ENCODE peak calls at places on chromosomes 6 and 20, in seven cellular contexts. One of them, this sample, is unnamed.

GRCh38 chr6:27847706-27848105 is 64.5 kb downstream of the OR2B2 start:
- DNase-seq in HFF-Myc: no peak
- DNase-seq in HFFc6: peak
- DNase-seq in body of pancreas: no peak
- DNase-seq in ovary: no peak
- DNase-seq in BE2C: no peak
- DNase-seq in lower lobe of right lung: no peak
- DNase-seq in this sample: no peak

GRCh38 chr6:31057426-31058003 is 47.2 kb downstream of the MUC22 start:
- DNase-seq in BE2C: no peak
- DNase-seq in body of pancreas: peak
- DNase-seq in HFF-Myc: no peak
- DNase-seq in ovary: no peak
- DNase-seq in lower lobe of right lung: no peak
- DNase-seq in HFFc6: peak
- DNase-seq in this sample: no peak

GRCh38 chr6:39753745-39754084 is 28.5 kb upstream of the KIF6 start:
- DNase-seq in ovary: peak
- DNase-seq in HFFc6: no peak
- DNase-seq in body of pancreas: no peak
- DNase-seq in HFF-Myc: no peak
- DNase-seq in BE2C: no peak
- DNase-seq in lower lobe of right lung: no peak
- DNase-seq in this sample: no peak

GRCh38 chr6:7215140-7215539 is 97.9 kb downstream of the SSR1 start:
- DNase-seq in HFF-Myc: no peak
- DNase-seq in BE2C: no peak
- DNase-seq in lower lobe of right lung: no peak
- DNase-seq in ovary: no peak
- DNase-seq in body of pancreas: no peak
- DNase-seq in HFFc6: peak
- DNase-seq in this sample: no peak

GRCh38 chr6:30882764-30883475 is 1.4 kb upstream of the DDR1 start:
- DNase-seq in BE2C: no peak
- DNase-seq in HFF-Myc: no peak
- DNase-seq in body of pancreas: peak
- DNase-seq in lower lobe of right lung: peak
- DNase-seq in HFFc6: no peak
- DNase-seq in ovary: peak
- DNase-seq in this sample: peak

GRCh38 chr6:137745321-137745720 is 121.7 kb upstream of the TNFAIP3 start:
- DNase-seq in HFFc6: no peak
- DNase-seq in HFF-Myc: no peak
- DNase-seq in ovary: no peak
- DNase-seq in body of pancreas: no peak
- DNase-seq in lower lobe of right lung: no peak
- DNase-seq in BE2C: no peak
- DNase-seq in this sample: no peak

GRCh38 chr6:118565317-118565960 is 17.3 kb downstream of the PLN start:
- DNase-seq in ovary: no peak
- DNase-seq in body of pancreas: no peak
- DNase-seq in BE2C: no peak
- DNase-seq in HFF-Myc: no peak
- DNase-seq in HFFc6: no peak
- DNase-seq in lower lobe of right lung: no peak
- DNase-seq in this sample: peak

GRCh38 chr6:108106261-108106660 is 31.7 kb upstream of the OSTM1 start:
- DNase-seq in ovary: no peak
- DNase-seq in body of pancreas: no peak
- DNase-seq in BE2C: no peak
- DNase-seq in lower lobe of right lung: no peak
- DNase-seq in HFF-Myc: no peak
- DNase-seq in HFFc6: no peak
- DNase-seq in this sample: no peak

GRCh38 chr6:112443666-112444065 is 96.5 kb downstream of the RFPL4B start:
- DNase-seq in HFF-Myc: peak
- DNase-seq in ovary: peak
- DNase-seq in HFFc6: peak
- DNase-seq in BE2C: no peak
- DNase-seq in body of pancreas: peak
- DNase-seq in lower lobe of right lung: no peak
- DNase-seq in this sample: no peak

GRCh38 chr6:32086661-32087573 is 22.2 kb downstream of the TNXB start:
- DNase-seq in HFF-Myc: peak
- DNase-seq in lower lobe of right lung: no peak
- DNase-seq in HFFc6: peak
- DNase-seq in BE2C: no peak
- DNase-seq in ovary: peak
- DNase-seq in body of pancreas: no peak
- DNase-seq in this sample: peak

GRCh38 chr20:63182946-63183415 is 33.0 kb downstream of the YTHDF1 start:
- DNase-seq in HFFc6: no peak
- DNase-seq in ovary: no peak
- DNase-seq in lower lobe of right lung: no peak
- DNase-seq in body of pancreas: no peak
- DNase-seq in BE2C: no peak
- DNase-seq in HFF-Myc: no peak
- DNase-seq in this sample: no peak

GRCh38 chr20:32431457-32431856 is 73.3 kb downstream of the ASXL1 start:
- DNase-seq in HFFc6: no peak
- DNase-seq in ovary: no peak
- DNase-seq in HFF-Myc: no peak
- DNase-seq in body of pancreas: no peak
- DNase-seq in lower lobe of right lung: no peak
- DNase-seq in BE2C: no peak
- DNase-seq in this sample: no peak

GRCh38 chr6:125529061-125529460 is 220.4 kb upstream of the HEY2 start:
- DNase-seq in ovary: no peak
- DNase-seq in lower lobe of right lung: no peak
- DNase-seq in body of pancreas: no peak
- DNase-seq in BE2C: no peak
- DNase-seq in HFF-Myc: no peak
- DNase-seq in HFFc6: no peak
- DNase-seq in this sample: no peak

GRCh38 chr20:42634096-42634495 is 555.6 kb downstream of the PTPRT start:
- DNase-seq in body of pancreas: no peak
- DNase-seq in lower lobe of right lung: no peak
- DNase-seq in HFF-Myc: no peak
- DNase-seq in HFFc6: no peak
- DNase-seq in BE2C: no peak
- DNase-seq in ovary: no peak
- DNase-seq in this sample: no peak

GRCh38 chr6:43171284-43172126 is 436 bp downstream of the SRF start:
- DNase-seq in body of pancreas: peak
- DNase-seq in ovary: peak
- DNase-seq in BE2C: peak
- DNase-seq in HFF-Myc: no peak
- DNase-seq in HFFc6: no peak
- DNase-seq in lower lobe of right lung: no peak
- DNase-seq in this sample: peak

GRCh38 chr6:108766886-108767285 is 81.3 kb upstream of the ARMC2 start:
- DNase-seq in ovary: no peak
- DNase-seq in BE2C: no peak
- DNase-seq in lower lobe of right lung: no peak
- DNase-seq in HFF-Myc: no peak
- DNase-seq in body of pancreas: peak
- DNase-seq in HFFc6: no peak
- DNase-seq in this sample: no peak

GRCh38 chr6:85078071-85078470 is 313.7 kb upstream of the TBX18 start:
- DNase-seq in BE2C: no peak
- DNase-seq in body of pancreas: no peak
- DNase-seq in HFFc6: peak
- DNase-seq in HFF-Myc: peak
- DNase-seq in ovary: no peak
- DNase-seq in lower lobe of right lung: no peak
- DNase-seq in this sample: no peak

GRCh38 chr20:4434681-4435080 is 287.0 kb upstream of the PRND start:
- DNase-seq in body of pancreas: no peak
- DNase-seq in HFFc6: peak
- DNase-seq in BE2C: no peak
- DNase-seq in ovary: no peak
- DNase-seq in HFF-Myc: no peak
- DNase-seq in lower lobe of right lung: no peak
- DNase-seq in this sample: no peak

GRCh38 chr6:147005499-147005898 is 198.7 kb upstream of the STXBP5 start:
- DNase-seq in HFF-Myc: no peak
- DNase-seq in body of pancreas: no peak
- DNase-seq in lower lobe of right lung: no peak
- DNase-seq in ovary: no peak
- DNase-seq in BE2C: peak
- DNase-seq in HFFc6: no peak
- DNase-seq in this sample: no peak

GRCh38 chr6:127484207-127484858 is 25.1 kb upstream of the KIAA0408 start:
- DNase-seq in ovary: no peak
- DNase-seq in HFFc6: peak
- DNase-seq in lower lobe of right lung: no peak
- DNase-seq in BE2C: no peak
- DNase-seq in HFF-Myc: no peak
- DNase-seq in body of pancreas: no peak
- DNase-seq in this sample: peak

GRCh38 chr6:37029249-37029959 is 23.9 kb downstream of the FGD2 start:
- DNase-seq in lower lobe of right lung: peak
- DNase-seq in ovary: peak
- DNase-seq in body of pancreas: peak
- DNase-seq in HFF-Myc: peak
- DNase-seq in BE2C: peak
- DNase-seq in HFFc6: peak
- DNase-seq in this sample: peak

GRCh38 chr6:101502818-101503217 is 109.3 kb downstream of the GRIK2 start:
- DNase-seq in HFFc6: no peak
- DNase-seq in body of pancreas: no peak
- DNase-seq in lower lobe of right lung: no peak
- DNase-seq in ovary: no peak
- DNase-seq in BE2C: no peak
- DNase-seq in HFF-Myc: no peak
- DNase-seq in this sample: no peak

GRCh38 chr6:150272264-150272975 is 96.4 kb upstream of the IYD start:
- DNase-seq in BE2C: no peak
- DNase-seq in HFFc6: no peak
- DNase-seq in body of pancreas: no peak
- DNase-seq in ovary: no peak
- DNase-seq in HFF-Myc: no peak
- DNase-seq in lower lobe of right lung: no peak
- DNase-seq in this sample: no peak

GRCh38 chr6:75932067-75932466 is 140.4 kb downstream of the IMPG1 start:
- DNase-seq in HFF-Myc: no peak
- DNase-seq in ovary: no peak
- DNase-seq in lower lobe of right lung: no peak
- DNase-seq in body of pancreas: peak
- DNase-seq in HFFc6: no peak
- DNase-seq in BE2C: peak
- DNase-seq in this sample: peak

GRCh38 chr20:57779401-57780003 is 69.7 kb upstream of the PMEPA1 start:
- DNase-seq in HFFc6: no peak
- DNase-seq in HFF-Myc: no peak
- DNase-seq in body of pancreas: peak
- DNase-seq in lower lobe of right lung: no peak
- DNase-seq in ovary: no peak
- DNase-seq in BE2C: no peak
- DNase-seq in this sample: no peak

GRCh38 chr20:46708172-46708860 is 1.1 kb upstream of the SLC2A10 start:
- DNase-seq in HFFc6: no peak
- DNase-seq in ovary: no peak
- DNase-seq in BE2C: no peak
- DNase-seq in HFF-Myc: no peak
- DNase-seq in lower lobe of right lung: no peak
- DNase-seq in body of pancreas: peak
- DNase-seq in this sample: no peak
- TF ChIP-seq CTCF in HFFc6: peak
- TF ChIP-seq CTCF in ovary: no peak
- TF ChIP-seq CTCF in BE2C: peak
- TF ChIP-seq CTCF in HFF-Myc: peak
- TF ChIP-seq CTCF in lower lobe of right lung: no peak
- TF ChIP-seq CTCF in body of pancreas: peak
- TF ChIP-seq CTCF in this sample: no peak

DNA sequence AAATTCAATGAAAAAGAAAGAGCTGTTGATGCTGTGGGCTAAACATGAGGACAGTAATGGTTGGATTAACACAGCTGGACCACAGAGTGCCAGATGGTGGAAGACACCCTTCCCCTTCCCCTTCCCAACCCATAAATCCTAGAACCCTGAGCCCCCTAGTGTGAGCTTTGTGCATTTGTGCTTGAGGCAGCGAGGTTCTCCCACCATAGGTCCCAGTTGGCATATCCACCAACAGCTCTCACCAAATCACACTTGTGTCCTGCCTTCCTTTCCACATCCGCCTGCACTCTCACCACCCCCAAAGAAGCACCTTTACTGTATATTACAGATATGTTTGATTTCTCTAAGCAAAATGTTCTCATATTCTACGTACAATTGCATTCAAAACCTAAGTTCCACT is 32.8 kb upstream of the HBS1L start:
- DNase-seq in HFF-Myc: peak
- DNase-seq in ovary: no peak
- DNase-seq in BE2C: peak
- DNase-seq in lower lobe of right lung: no peak
- DNase-seq in HFFc6: no peak
- DNase-seq in body of pancreas: no peak
- DNase-seq in this sample: no peak
- TF ChIP-seq CTCF in HFF-Myc: peak
- TF ChIP-seq CTCF in ovary: no peak
- TF ChIP-seq CTCF in BE2C: peak
- TF ChIP-seq CTCF in lower lobe of right lung: no peak
- TF ChIP-seq CTCF in HFFc6: peak
- TF ChIP-seq CTCF in body of pancreas: no peak
- TF ChIP-seq CTCF in this sample: peak

GRCh38 chr20:41408131-41408789 is 41.6 kb upstream of the EMILIN3 start:
- DNase-seq in body of pancreas: no peak
- DNase-seq in HFF-Myc: no peak
- DNase-seq in lower lobe of right lung: no peak
- DNase-seq in ovary: no peak
- DNase-seq in HFFc6: no peak
- DNase-seq in BE2C: no peak
- DNase-seq in this sample: peak

GRCh38 chr20:41413169-41413568 is 46.6 kb upstream of the EMILIN3 start:
- DNase-seq in body of pancreas: no peak
- DNase-seq in HFF-Myc: no peak
- DNase-seq in BE2C: no peak
- DNase-seq in lower lobe of right lung: no peak
- DNase-seq in ovary: no peak
- DNase-seq in HFFc6: no peak
- DNase-seq in this sample: no peak

GRCh38 chr20:41408986-41409385 is 42.4 kb upstream of the EMILIN3 start:
- DNase-seq in lower lobe of right lung: no peak
- DNase-seq in HFF-Myc: no peak
- DNase-seq in body of pancreas: no peak
- DNase-seq in ovary: no peak
- DNase-seq in BE2C: peak
- DNase-seq in HFFc6: no peak
- DNase-seq in this sample: no peak

GRCh38 chr20:41412324-41412723 is 45.7 kb upstream of the EMILIN3 start:
- DNase-seq in lower lobe of right lung: no peak
- DNase-seq in HFFc6: no peak
- DNase-seq in ovary: no peak
- DNase-seq in body of pancreas: no peak
- DNase-seq in BE2C: no peak
- DNase-seq in HFF-Myc: no peak
- DNase-seq in this sample: no peak

GRCh38 chr20:41411458-41411857 is 44.8 kb upstream of the EMILIN3 start:
- DNase-seq in body of pancreas: no peak
- DNase-seq in HFFc6: peak
- DNase-seq in lower lobe of right lung: no peak
- DNase-seq in ovary: no peak
- DNase-seq in BE2C: no peak
- DNase-seq in HFF-Myc: no peak
- DNase-seq in this sample: no peak
- TF ChIP-seq CTCF in body of pancreas: peak
- TF ChIP-seq CTCF in HFFc6: peak
- TF ChIP-seq CTCF in lower lobe of right lung: peak
- TF ChIP-seq CTCF in ovary: peak
- TF ChIP-seq CTCF in BE2C: peak
- TF ChIP-seq CTCF in HFF-Myc: peak
- TF ChIP-seq CTCF in this sample: no peak

GRCh38 chr6:22470454-22471368 is 98.7 kb upstream of the HDGFL1 start:
- DNase-seq in body of pancreas: peak
- DNase-seq in BE2C: peak
- DNase-seq in HFF-Myc: peak
- DNase-seq in ovary: peak
- DNase-seq in lower lobe of right lung: peak
- DNase-seq in HFFc6: no peak
- DNase-seq in this sample: no peak
- TF ChIP-seq CTCF in body of pancreas: peak
- TF ChIP-seq CTCF in BE2C: peak
- TF ChIP-seq CTCF in HFF-Myc: no peak
- TF ChIP-seq CTCF in ovary: no peak
- TF ChIP-seq CTCF in lower lobe of right lung: peak
- TF ChIP-seq CTCF in HFFc6: no peak
- TF ChIP-seq CTCF in this sample: no peak

This sample was measured in GM20000.